ENCODE peak calls at places on chromosomes 11 and 22, in nine cellular contexts. R, J, B, I, T, S, P, E and C are unnamed samples.

GRCh38 chr22:38035530-38035885 is 21.7 kb upstream of the PICK1 start:
- DNase-seq in J (no peak), P (no peak), B (no peak), T (no peak), E (no peak), I (no peak), S (no peak), R (no peak), C (no peak)

GRCh38 chr22:44345872-44346271 is 33.1 kb upstream of the SHISAL1 start:
- DNase-seq in P (no peak), B (no peak), J (no peak), I (no peak), T (no peak), R (no peak), E (no peak), S (no peak), C (no peak)

GRCh38 chr11:73330569-73331093 is 22.6 kb downstream of the ARHGEF17 start:
- DNase-seq in I (no peak), P (no peak), R (peak), S (no peak), T (no peak), J (no peak), E (peak), B (no peak), C (peak)

GRCh38 chr22:37508431-37508963 is 10.7 kb downstream of the CARD10 start:
- DNase-seq in J (no peak), P (no peak), R (no peak), T (no peak), E (peak), I (no peak), S (peak), B (no peak), C (no peak)

GRCh38 chr11:95443386-95443785 is 212.4 kb upstream of the SESN3 start:
- DNase-seq in I (no peak), B (no peak), J (no peak), S (no peak), T (no peak), P (no peak), E (no peak), R (no peak), C (no peak)

GRCh38 chr11:73310661-73311393 is 2.8 kb downstream of the ARHGEF17 start:
- DNase-seq in E (no peak), T (no peak), R (no peak), B (no peak), J (no peak), S (no peak), I (no peak), P (no peak), C (no peak)

GRCh38 chr11:104964247-104964646 is 4.1 kb downstream of the CASP4 start:
- DNase-seq in R (no peak), T (peak), E (no peak), J (no peak), P (no peak), I (no peak), B (no peak), S (no peak), C (no peak)

GRCh38 chr11:68433541-68433940 is 27.0 kb upstream of the PPP6R3 start:
- DNase-seq in B (no peak), J (no peak), S (no peak), R (no peak), P (no peak), I (no peak), T (no peak), E (no peak), C (no peak)

GRCh38 chr11:3865388-3866193 is 10.1 kb downstream of the STIM1 start:
- DNase-seq in B (no peak), E (no peak), S (no peak), J (peak), I (no peak), R (no peak), P (no peak), T (peak), C (no peak)

GRCh38 chr11:131658414-131658813 is 288.0 kb downstream of the NTM start:
- DNase-seq in P (no peak), S (no peak), R (no peak), T (no peak), B (no peak), E (no peak), I (no peak), J (no peak), C (no peak)

GRCh38 chr11:43868852-43869567 is 11.6 kb upstream of the ALKBH3 start:
- DNase-seq in E (no peak), R (peak), I (no peak), P (peak), S (no peak), T (peak), J (peak), B (no peak), C (no peak)

GRCh38 chr22:49887716-49888115 is 30.5 kb downstream of the ALG12 start:
- DNase-seq in R (no peak), B (no peak), T (no peak), S (no peak), J (no peak), P (no peak), E (no peak), I (no peak), C (no peak)

GRCh38 chr22:17083811-17084540 is 824 bp upstream of the IL17RA start:
- DNase-seq in P (no peak), R (no peak), B (no peak), I (no peak), T (no peak), S (peak), E (no peak), J (no peak), C (no peak)

GRCh38 chr11:35402751-35403454 is 16.5 kb downstream of the SLC1A2 start:
- DNase-seq in R (no peak), T (no peak), I (no peak), S (no peak), P (no peak), E (no peak), J (no peak), B (no peak), C (peak)

GRCh38 chr11:69114811-69115523 is 40.8 kb upstream of the SMIM38 start:
- DNase-seq in P (no peak), B (no peak), R (no peak), J (no peak), E (peak), T (no peak), I (no peak), S (peak), C (peak)

GRCh38 chr11:32874144-32874543 is 18.5 kb upstream of the QSER1 start:
- DNase-seq in P (no peak), T (no peak), E (no peak), R (no peak), I (no peak), J (no peak), B (no peak), S (no peak), C (no peak)

GRCh38 chr11:36622431-36623136 is 24.5 kb upstream of the RAG2 start:
- DNase-seq in J (peak), P (no peak), B (no peak), E (peak), S (no peak), T (peak), I (no peak), R (peak), C (no peak)
- TF ChIP-seq CTCF in J (peak), P (peak), B (no peak), E (peak), S (no peak), T (peak), I (peak), R (peak), C (no peak)

GRCh38 chr11:117874910-117875396 is 1.5 kb downstream of the FXYD6 start:
- DNase-seq in S (no peak), P (no peak), J (no peak), T (no peak), I (no peak), B (no peak), R (no peak), E (no peak), C (no peak)

GRCh38 chr11:117872962-117873827 is 3.3 kb downstream of the FXYD6 start:
- DNase-seq in P (no peak), S (no peak), I (no peak), J (no peak), E (no peak), R (no peak), T (no peak), B (no peak), C (no peak)

GRCh38 chr11:117873828-117874125 is 2.7 kb downstream of the FXYD6 start:
- DNase-seq in I (no peak), J (no peak), P (no peak), B (no peak), R (no peak), S (no peak), T (no peak), E (no peak), C (no peak)

GRCh38 chr11:117875397-117876048 is 935 bp downstream of the FXYD6 start:
- DNase-seq in P (no peak), I (no peak), J (no peak), S (no peak), R (no peak), T (no peak), B (peak), E (peak), C (no peak)

GRCh38 chr11:117874253-117874909 is 2.1 kb downstream of the FXYD6 start:
- DNase-seq in E (no peak), P (no peak), R (no peak), T (no peak), S (no peak), I (no peak), J (no peak), B (no peak), C (no peak)
- H3K4me3 ChIP-seq in E (no peak), P (no peak), R (no peak), T (no peak), S (no peak), I (peak), J (no peak), B (peak), C (no peak)

GRCh38 chr11:120945042-120945441 is 78.9 kb upstream of the TBCEL start:
- DNase-seq in S (no peak), E (no peak), R (no peak), J (no peak), T (no peak), P (no peak), B (no peak), I (no peak), C (no peak)
- TF ChIP-seq CTCF in S (no peak), E (peak), R (no peak), J (peak), T (peak), P (peak), B (no peak), I (no peak), C (peak)

GRCh38 chr11:126034026-126034822 is 28.4 kb downstream of the CDON start:
- DNase-seq in B (no peak), J (no peak), T (no peak), S (no peak), I (no peak), R (no peak), P (no peak), E (no peak), C (no peak)

GRCh38 chr11:126034880-126035279 is 27.8 kb downstream of the CDON start:
- DNase-seq in S (no peak), P (no peak), R (no peak), T (no peak), J (no peak), B (no peak), E (no peak), I (no peak), C (no peak)

GRCh38 chr11:126035718-126036117 is 26.9 kb downstream of the CDON start:
- DNase-seq in J (no peak), I (no peak), B (no peak), P (no peak), E (no peak), S (no peak), T (no peak), R (no peak), C (no peak)

GRCh38 chr11:126039485-126040271 is 23.0 kb downstream of the CDON start:
- DNase-seq in J (peak), P (no peak), R (no peak), I (no peak), E (no peak), B (no peak), S (no peak), T (no peak), C (no peak)
- H3K4me3 ChIP-seq in J (no peak), P (no peak), R (no peak), I (no peak), E (no peak), B (no peak), S (no peak), T (no peak), C (no peak)

DNA sequence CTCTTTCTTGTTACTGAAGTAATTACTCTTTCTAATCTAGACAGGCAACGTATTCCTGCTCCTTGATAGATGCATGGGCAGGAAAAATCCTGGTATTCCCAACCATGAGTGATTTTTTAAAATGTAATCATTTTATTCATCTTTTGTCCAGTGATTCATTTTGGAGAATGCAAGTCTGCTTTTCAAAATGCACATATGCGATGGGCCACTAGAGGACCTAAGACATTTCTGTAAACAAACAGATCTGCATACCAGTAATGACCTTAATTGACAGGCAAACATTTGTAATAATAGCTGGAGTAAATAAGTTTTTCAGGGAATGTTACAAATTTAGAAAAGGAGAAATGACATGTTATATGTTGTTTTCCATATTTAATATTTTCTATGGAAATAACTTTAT is 1167.6 kb downstream of the JRKL start:
- DNase-seq in P (no peak), J (peak), I (no peak), E (no peak), S (no peak), B (no peak), R (no peak), T (peak), C (no peak)
- TF ChIP-seq CTCF in P (peak), J (no peak), I (no peak), E (peak), S (no peak), B (no peak), R (peak), T (no peak), C (no peak)